ENCODE peak calls at places on chromosomes 11 and 22, in four cellular contexts. One of them, this sample, is unnamed.

GRCh38 chr11:81995907-81996306 is 737.8 kb downstream of the FAM181B start:
- DNase-seq in HepG2: no peak
- DNase-seq in SK-N-SH: no peak
- DNase-seq in WTC11: no peak
- DNase-seq in this sample: no peak

GRCh38 chr11:13233173-13233572 is 44.4 kb upstream of the BMAL1 start:
- DNase-seq in HepG2: no peak
- DNase-seq in SK-N-SH: no peak
- DNase-seq in WTC11: no peak
- DNase-seq in this sample: no peak

GRCh38 chr11:555500-556174 is 4.9 kb downstream of the LMNTD2 start:
- DNase-seq in HepG2: no peak
- DNase-seq in SK-N-SH: peak
- DNase-seq in WTC11: no peak
- DNase-seq in this sample: no peak

GRCh38 chr11:111483431-111483830 is 28.8 kb downstream of the BTG4 start:
- DNase-seq in SK-N-SH: no peak
- DNase-seq in WTC11: no peak
- DNase-seq in HepG2: no peak
- DNase-seq in this sample: no peak

GRCh38 chr11:1832181-1832988 is 2.4 kb upstream of the SYT8 start:
- DNase-seq in SK-N-SH: peak
- DNase-seq in WTC11: peak
- DNase-seq in HepG2: no peak
- DNase-seq in this sample: peak

GRCh38 chr11:3106736-3107524 is 49.7 kb upstream of the CARS1 start:
- DNase-seq in SK-N-SH: peak
- DNase-seq in HepG2: no peak
- DNase-seq in WTC11: peak
- DNase-seq in this sample: no peak

GRCh38 chr11:46918778-46919513 is 596 bp upstream of the LRP4 start:
- DNase-seq in SK-N-SH: no peak
- DNase-seq in WTC11: peak
- DNase-seq in HepG2: no peak
- DNase-seq in this sample: no peak

GRCh38 chr11:83087035-83087434 is 15.3 kb upstream of the RAB30 start:
- DNase-seq in HepG2: peak
- DNase-seq in WTC11: no peak
- DNase-seq in SK-N-SH: no peak
- DNase-seq in this sample: no peak

GRCh38 chr22:19974233-19974861 is 32.7 kb upstream of the TXNRD2 start:
- DNase-seq in WTC11: peak
- DNase-seq in HepG2: peak
- DNase-seq in SK-N-SH: peak
- DNase-seq in this sample: peak

GRCh38 chr11:111911563-111912401 is at the start of gene CRYAB:
- DNase-seq in WTC11: no peak
- DNase-seq in HepG2: peak
- DNase-seq in SK-N-SH: no peak
- DNase-seq in this sample: peak

GRCh38 chr11:119085523-119085878 is 820 bp downstream of the HMBS start:
- DNase-seq in WTC11: no peak
- DNase-seq in SK-N-SH: peak
- DNase-seq in HepG2: no peak
- DNase-seq in this sample: peak

GRCh38 chr22:48670747-48671146 is 1156.9 kb downstream of the BRD1 start:
- DNase-seq in HepG2: no peak
- DNase-seq in WTC11: no peak
- DNase-seq in SK-N-SH: no peak
- DNase-seq in this sample: no peak

GRCh38 chr11:17639091-17639490 is 80.3 kb upstream of the MYOD1 start:
- DNase-seq in SK-N-SH: peak
- DNase-seq in HepG2: no peak
- DNase-seq in WTC11: no peak
- DNase-seq in this sample: no peak

GRCh38 chr11:2693271-2693833 is 6.4 kb downstream of the KCNQ1OT1 start:
- DNase-seq in WTC11: peak
- DNase-seq in SK-N-SH: no peak
- DNase-seq in HepG2: no peak
- DNase-seq in this sample: no peak

GRCh38 chr11:77173494-77173893 is 45.4 kb downstream of the MYO7A start:
- DNase-seq in WTC11: no peak
- DNase-seq in SK-N-SH: no peak
- DNase-seq in HepG2: peak
- DNase-seq in this sample: no peak

GRCh38 chr11:84719935-84720577 is 907.1 kb downstream of the DLG2 start:
- DNase-seq in SK-N-SH: peak
- DNase-seq in WTC11: peak
- DNase-seq in HepG2: no peak
- DNase-seq in this sample: no peak

GRCh38 chr11:116503216-116504160 is 269.3 kb downstream of the BUD13 start:
- DNase-seq in HepG2: no peak
- DNase-seq in SK-N-SH: no peak
- DNase-seq in WTC11: no peak
- DNase-seq in this sample: no peak

GRCh38 chr11:130314749-130315285 is at the start of gene ZBTB44:
- DNase-seq in SK-N-SH: peak
- DNase-seq in WTC11: peak
- DNase-seq in HepG2: peak
- DNase-seq in this sample: peak

GRCh38 chr11:1559103-1559951 is 12.7 kb downstream of the DUSP8 start:
- DNase-seq in HepG2: no peak
- DNase-seq in WTC11: peak
- DNase-seq in SK-N-SH: peak
- DNase-seq in this sample: no peak

GRCh38 chr11:80155412-80156017 is 714.7 kb upstream of the TENM4 start:
- DNase-seq in SK-N-SH: peak
- DNase-seq in HepG2: peak
- DNase-seq in WTC11: no peak
- DNase-seq in this sample: peak

GRCh38 chr22:46424496-46424895 is 89.0 kb downstream of the TRMU start:
- DNase-seq in SK-N-SH: no peak
- DNase-seq in HepG2: no peak
- DNase-seq in WTC11: no peak
- DNase-seq in this sample: no peak

DNA sequence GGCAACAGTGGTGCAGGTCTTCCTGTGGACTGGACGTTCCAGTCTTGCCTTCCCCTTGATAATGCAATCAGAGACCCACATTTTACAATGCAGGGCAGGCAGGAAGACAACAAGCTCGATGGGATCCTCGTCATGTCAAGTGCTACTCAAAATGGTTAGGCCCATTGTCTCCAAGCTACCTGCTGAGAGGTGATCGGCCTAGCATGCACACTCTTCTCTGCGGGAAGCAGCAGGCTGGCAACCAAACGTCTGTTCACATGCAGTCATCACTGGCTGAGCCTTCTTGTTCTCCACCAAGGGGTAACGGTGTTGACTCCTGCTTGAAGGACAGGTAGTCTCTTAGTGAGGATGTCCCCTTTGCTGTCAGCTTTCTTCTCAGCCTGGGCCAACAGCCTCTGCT is 25.5 kb upstream of the CD82 start:
- DNase-seq in SK-N-SH: no peak
- DNase-seq in WTC11: no peak
- DNase-seq in HepG2: no peak
- DNase-seq in this sample: no peak
- TF ChIP-seq FOXJ3 in SK-N-SH: no peak
- TF ChIP-seq FOXJ3 in WTC11: no peak
- TF ChIP-seq FOXJ3 in HepG2: no peak
- TF ChIP-seq FOXJ3 in this sample: no peak

GRCh38 chr11:61613711-61614254 is 32.9 kb upstream of the SYT7 start:
- DNase-seq in SK-N-SH: no peak
- DNase-seq in WTC11: no peak
- DNase-seq in HepG2: no peak
- DNase-seq in this sample: no peak

GRCh38 chr11:61617515-61617914 is 36.6 kb upstream of the SYT7 start:
- DNase-seq in WTC11: no peak
- DNase-seq in SK-N-SH: no peak
- DNase-seq in HepG2: no peak
- DNase-seq in this sample: no peak

GRCh38 chr11:61618991-61619390 is 38.1 kb upstream of the SYT7 start:
- DNase-seq in SK-N-SH: no peak
- DNase-seq in HepG2: no peak
- DNase-seq in WTC11: no peak
- DNase-seq in this sample: no peak

GRCh38 chr11:61619827-61620226 is 39.0 kb upstream of the SYT7 start:
- DNase-seq in SK-N-SH: no peak
- DNase-seq in HepG2: no peak
- DNase-seq in WTC11: no peak
- DNase-seq in this sample: no peak

DNA sequence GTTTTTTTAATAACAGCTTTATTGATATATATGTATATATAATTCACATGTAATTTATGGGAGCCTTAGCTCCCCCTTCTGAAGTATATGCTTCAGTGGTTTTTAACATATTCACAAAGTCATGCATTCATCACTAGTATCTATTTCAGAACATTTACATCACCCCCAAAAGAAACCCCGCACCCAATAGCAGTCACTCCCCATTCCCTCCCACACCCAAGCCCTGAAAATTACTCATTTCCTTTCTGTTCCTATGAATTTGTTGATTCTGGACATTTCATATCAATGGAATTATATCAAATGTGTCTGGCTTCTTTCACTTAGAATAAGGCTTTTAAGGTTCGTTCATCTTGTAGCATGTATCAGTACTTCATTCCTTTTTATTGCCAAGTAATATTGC is 35.6 kb upstream of the SYT7 start:
- DNase-seq in SK-N-SH: no peak
- DNase-seq in WTC11: no peak
- DNase-seq in HepG2: no peak
- DNase-seq in this sample: no peak
- TF ChIP-seq FOXJ3 in SK-N-SH: no peak
- TF ChIP-seq FOXJ3 in WTC11: no peak
- TF ChIP-seq FOXJ3 in HepG2: no peak
- TF ChIP-seq FOXJ3 in this sample: no peak

GRCh38 chr11:69665669-69666068 is 9.5 kb downstream of the LTO1 start:
- DNase-seq in HepG2: no peak
- DNase-seq in WTC11: no peak
- DNase-seq in SK-N-SH: no peak
- DNase-seq in this sample: no peak

GRCh38 chr11:69662806-69663205 is 12.3 kb downstream of the LTO1 start:
- DNase-seq in WTC11: peak
- DNase-seq in HepG2: no peak
- DNase-seq in SK-N-SH: peak
- DNase-seq in this sample: no peak

GRCh38 chr11:69663326-69663725 is 11.8 kb downstream of the LTO1 start:
- DNase-seq in SK-N-SH: no peak
- DNase-seq in HepG2: no peak
- DNase-seq in WTC11: no peak
- DNase-seq in this sample: no peak

GRCh38 chr11:69664901-69665300 is 10.3 kb downstream of the LTO1 start:
- DNase-seq in SK-N-SH: no peak
- DNase-seq in HepG2: no peak
- DNase-seq in WTC11: no peak
- DNase-seq in this sample: no peak

GRCh38 chr11:69664103-69664775 is 10.9 kb downstream of the LTO1 start:
- DNase-seq in SK-N-SH: no peak
- DNase-seq in HepG2: no peak
- DNase-seq in WTC11: no peak
- DNase-seq in this sample: no peak
- TF ChIP-seq FOXJ3 in SK-N-SH: no peak
- TF ChIP-seq FOXJ3 in HepG2: no peak
- TF ChIP-seq FOXJ3 in WTC11: no peak
- TF ChIP-seq FOXJ3 in this sample: no peak

DNA sequence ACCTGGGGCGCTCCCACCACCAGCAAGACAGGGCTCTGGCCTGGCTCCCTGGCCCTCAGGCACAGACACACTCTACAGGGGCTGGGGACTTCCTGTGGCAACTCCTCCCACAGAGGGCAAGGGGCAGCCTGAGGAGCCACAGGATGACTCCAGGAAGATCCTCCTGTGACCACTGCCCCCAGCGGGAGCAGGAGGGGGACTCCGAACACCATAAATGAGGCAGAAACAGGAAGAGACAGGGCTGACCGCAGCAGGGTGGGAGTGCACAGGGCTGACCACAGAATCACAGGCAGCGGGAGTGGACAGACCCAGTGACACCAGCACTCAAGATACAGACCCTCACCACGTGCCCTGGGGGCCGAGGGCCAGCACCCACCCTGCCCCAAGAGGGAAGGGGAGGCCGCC is 10.8 kb downstream of the ARAP1 start:
- DNase-seq in WTC11: no peak
- DNase-seq in SK-N-SH: peak
- DNase-seq in HepG2: peak
- DNase-seq in this sample: peak
- TF ChIP-seq FOXJ3 in WTC11: no peak
- TF ChIP-seq FOXJ3 in SK-N-SH: no peak
- TF ChIP-seq FOXJ3 in HepG2: no peak
- TF ChIP-seq FOXJ3 in this sample: no peak

GRCh38 chr22:49825436-49825835 is 2.2 kb downstream of the BRD1 start:
- DNase-seq in SK-N-SH: no peak
- DNase-seq in WTC11: no peak
- DNase-seq in HepG2: peak
- DNase-seq in this sample: no peak

GRCh38 chr22:49827853-49828598 is at the start of gene BRD1:
- DNase-seq in SK-N-SH: peak
- DNase-seq in WTC11: no peak
- DNase-seq in HepG2: no peak
- DNase-seq in this sample: no peak

GRCh38 chr22:49825944-49826602 is 1.6 kb downstream of the BRD1 start:
- DNase-seq in WTC11: no peak
- DNase-seq in SK-N-SH: no peak
- DNase-seq in HepG2: peak
- DNase-seq in this sample: no peak

GRCh38 chr22:49827307-49827852 is 293 bp downstream of the BRD1 start:
- DNase-seq in WTC11: no peak
- DNase-seq in HepG2: no peak
- DNase-seq in SK-N-SH: peak
- DNase-seq in this sample: peak

DNA sequence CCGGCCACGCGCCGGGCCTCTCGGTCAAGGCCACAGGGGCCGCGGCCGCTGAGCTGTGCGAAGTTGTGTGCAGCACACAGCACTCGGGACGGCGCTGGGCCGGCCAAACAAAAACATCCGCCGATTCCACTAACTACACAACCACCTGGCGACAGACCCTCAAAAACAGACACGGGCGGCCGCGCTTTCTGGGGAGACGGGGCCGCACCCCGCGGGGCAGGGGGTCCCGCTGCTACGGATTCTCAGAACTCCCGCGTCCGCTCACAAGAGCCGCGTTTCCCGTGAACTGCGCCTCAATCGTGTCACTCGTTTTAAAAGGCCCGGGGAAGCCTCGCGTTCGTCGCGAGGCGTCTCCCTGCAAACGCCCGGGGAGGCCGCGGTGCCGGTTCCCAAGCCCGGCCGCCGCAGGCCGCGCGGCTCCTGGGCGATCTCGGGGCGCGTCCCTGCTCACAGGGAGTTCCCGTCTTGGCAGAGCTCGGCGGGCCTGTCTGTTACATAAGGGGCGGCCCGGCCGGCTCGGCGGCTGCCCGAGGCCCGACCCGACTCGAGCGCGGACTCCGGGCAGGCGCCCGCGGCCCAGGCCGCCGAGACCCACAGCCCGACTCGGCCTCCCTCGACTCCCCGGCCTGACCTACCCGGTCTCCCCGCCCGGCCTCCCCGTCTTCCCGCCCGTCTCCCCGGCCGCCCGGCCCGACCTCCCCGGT is 918 bp downstream of the BRD1 start:
- DNase-seq in SK-N-SH: peak
- DNase-seq in WTC11: no peak
- DNase-seq in HepG2: no peak
- DNase-seq in this sample: peak
- TF ChIP-seq FOXJ3 in SK-N-SH: no peak
- TF ChIP-seq FOXJ3 in WTC11: no peak
- TF ChIP-seq FOXJ3 in HepG2: no peak
- TF ChIP-seq FOXJ3 in this sample: no peak

GRCh38 chr11:12177739-12178338 is 67.4 kb downstream of the MICAL2 start:
- DNase-seq in SK-N-SH: no peak
- DNase-seq in HepG2: no peak
- DNase-seq in WTC11: no peak
- DNase-seq in this sample: peak
- TF ChIP-seq FOXJ3 in SK-N-SH: no peak
- TF ChIP-seq FOXJ3 in HepG2: no peak
- TF ChIP-seq FOXJ3 in WTC11: no peak
- TF ChIP-seq FOXJ3 in this sample: no peak